ENCODE peak calls at places on chromosomes 16 and 17, in five cellular contexts. G, B, H, N and Z are unnamed samples.

GRCh38 chr17:29663155-29663554 is 40.4 kb upstream of the CORO6 start:
- DNase-seq in G (no peak), B (peak), H (peak), N (no peak), Z (no peak)

GRCh38 chr17:33976816-33977215 is 278.3 kb upstream of the CCL2 start:
- DNase-seq in G (no peak), B (no peak), H (peak), N (no peak), Z (no peak)

GRCh38 chr17:2684549-2684948 is 27.0 kb downstream of the CLUH start:
- DNase-seq in G (no peak), B (no peak), H (peak), N (no peak), Z (no peak)

GRCh38 chr17:7839199-7839889 is 5.3 kb downstream of the KDM6B start:
- DNase-seq in G (no peak), B (no peak), H (no peak), N (no peak), Z (no peak)

GRCh38 chr17:10631048-10631700 is 25.9 kb downstream of the MYH3 start:
- DNase-seq in G (no peak), B (peak), H (peak), N (peak), Z (no peak)

GRCh38 chr17:41530062-41531048 is 2.2 kb upstream of the KRT19 start:
- DNase-seq in G (no peak), B (peak), H (no peak), N (no peak), Z (no peak)

GRCh38 chr17:77424585-77425344 is 284.0 kb downstream of the SEC14L1 start:
- DNase-seq in G (peak), B (peak), H (no peak), N (peak), Z (peak)

GRCh38 chr17:31476525-31477416 is 85.3 kb downstream of the RAB11FIP4 start:
- DNase-seq in G (no peak), B (no peak), H (no peak), N (no peak), Z (no peak)

GRCh38 chr17:59223813-59224212 is 3.5 kb downstream of the GDPD1 start:
- DNase-seq in G (no peak), B (no peak), H (no peak), N (no peak), Z (no peak)

GRCh38 chr17:63930951-63931575 is 1.1 kb downstream of the CD79B start:
- DNase-seq in G (peak), B (peak), H (peak), N (peak), Z (no peak)

GRCh38 chr16:28882476-28883180 is 4.3 kb downstream of the ATP2A1 start:
- DNase-seq in G (no peak), B (no peak), H (no peak), N (no peak), Z (no peak)

GRCh38 chr17:27985306-27985705 is 57.2 kb upstream of the NLK start:
- DNase-seq in G (no peak), B (no peak), H (no peak), N (no peak), Z (no peak)

GRCh38 chr17:2170023-2170422 is 115.1 kb downstream of the HIC1 start:
- DNase-seq in G (no peak), B (no peak), H (peak), N (peak), Z (no peak)

GRCh38 chr16:20675488-20676267 is 21.8 kb downstream of the ACSM1 start:
- DNase-seq in G (no peak), B (peak), H (peak), N (no peak), Z (peak)

GRCh38 chr17:29848737-29849136 is 81.3 kb downstream of the SSH2 start:
- DNase-seq in G (no peak), B (no peak), H (no peak), N (no peak), Z (no peak)

GRCh38 chr17:75619506-75620431 is 13.5 kb upstream of the SMIM5 start:
- DNase-seq in G (no peak), B (no peak), H (peak), N (peak), Z (no peak)

GRCh38 chr17:35254107-35254802 is 11.4 kb downstream of the SLFN5 start:
- DNase-seq in G (no peak), B (peak), H (no peak), N (peak), Z (no peak)

GRCh38 chr17:57296231-57296630 is 39.9 kb downstream of the MSI2 start:
- DNase-seq in G (no peak), B (no peak), H (no peak), N (no peak), Z (no peak)

GRCh38 chr16:69014811-69015210 is 90.6 kb upstream of the HAS3 start:
- DNase-seq in G (no peak), B (no peak), H (no peak), N (no peak), Z (no peak)

GRCh38 chr17:7393613-7394451 is 493 bp downstream of the PLSCR3 start:
- DNase-seq in G (no peak), B (peak), H (peak), N (no peak), Z (no peak)

DNA sequence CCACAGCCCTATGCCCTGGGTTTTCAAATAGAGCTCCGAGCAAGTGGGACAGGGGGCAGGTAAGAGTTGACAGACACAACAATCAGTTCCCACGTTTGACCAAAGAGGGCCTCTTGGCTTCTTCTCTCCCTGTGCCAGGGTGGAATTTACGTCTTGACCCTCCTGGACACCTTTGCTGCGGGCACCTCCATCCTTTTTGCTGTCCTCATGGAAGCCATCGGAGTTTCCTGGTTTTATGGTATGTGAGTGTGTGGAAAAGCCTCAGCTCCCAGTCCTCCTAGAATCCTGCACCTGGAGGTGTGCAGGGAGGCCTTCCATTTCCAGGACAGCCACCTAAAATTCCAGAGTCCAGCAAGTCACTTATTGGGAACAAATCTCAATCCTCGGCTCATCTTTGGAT is 42.5 kb downstream of the SLC6A2 start:
- DNase-seq in G (no peak), B (no peak), H (no peak), N (no peak), Z (no peak)
- TF ChIP-seq CTCF in G (no peak), B (no peak), H (no peak), N (no peak), Z (no peak)

GRCh38 chr16:85607331-85607765 is 5.8 kb upstream of the GSE1 start:
- DNase-seq in G (no peak), B (no peak), H (peak), N (peak), Z (no peak)
- TF ChIP-seq CTCF in G (no peak), B (no peak), H (peak), N (no peak), Z (no peak)

GRCh38 chr16:84194470-84195200 is 3.7 kb downstream of the ADAD2 start:
- DNase-seq in G (no peak), B (no peak), H (no peak), N (no peak), Z (no peak)
- TF ChIP-seq CTCF in G (no peak), B (no peak), H (no peak), N (no peak), Z (no peak)

DNA sequence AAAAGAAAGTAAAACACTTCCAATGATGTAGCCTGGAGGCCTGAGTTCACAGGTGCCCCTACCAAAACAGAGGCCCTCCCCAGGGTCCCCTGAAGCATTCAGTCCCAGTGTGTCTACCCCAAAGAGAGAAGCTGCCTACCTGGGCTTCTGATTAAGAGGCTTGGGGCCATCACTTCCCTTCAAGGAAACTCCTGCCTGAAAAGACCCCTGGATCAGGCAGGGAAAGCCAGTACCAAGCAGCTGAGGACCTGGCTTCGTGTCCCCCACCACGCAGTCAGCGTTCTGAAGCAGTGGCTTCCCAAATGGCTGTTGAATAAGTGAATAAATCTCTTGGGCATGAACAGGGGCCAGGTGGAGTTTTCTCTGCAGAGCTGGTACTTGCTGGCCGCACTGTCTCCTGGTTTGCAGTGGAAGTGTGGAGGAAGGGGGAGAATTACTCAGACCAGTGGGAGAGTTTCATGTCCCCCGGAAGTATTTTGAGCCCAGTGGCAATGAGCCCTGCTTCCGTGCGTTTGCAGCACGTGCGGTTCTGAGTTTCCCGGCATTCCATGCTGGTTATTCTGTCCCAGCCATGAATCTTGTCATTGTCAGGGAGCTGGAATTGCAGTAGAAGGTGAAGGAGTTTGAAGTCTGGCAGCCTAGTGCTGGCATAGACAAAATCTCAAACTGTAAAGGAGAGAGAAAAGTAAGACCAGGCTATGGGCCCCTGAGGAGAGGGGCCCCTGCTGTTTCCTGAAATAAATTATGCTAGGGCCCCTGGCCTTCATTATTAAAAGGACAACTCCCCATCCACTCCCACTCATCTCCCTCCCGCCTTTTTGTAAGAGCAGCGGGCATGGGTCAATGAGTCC is 27.0 kb downstream of the RMI2 start:
- DNase-seq in G (no peak), B (no peak), H (no peak), N (no peak), Z (no peak)
- TF ChIP-seq CTCF in G (no peak), B (no peak), H (no peak), N (peak), Z (no peak)

GRCh38 chr17:72077326-72077960 is 43.4 kb upstream of the SOX9 start:
- DNase-seq in G (no peak), B (no peak), H (peak), N (no peak), Z (no peak)
- TF ChIP-seq CTCF in G (no peak), B (no peak), H (peak), N (no peak), Z (no peak)

GRCh38 chr17:62656446-62656845 is 29.0 kb downstream of the MRC2 start:
- DNase-seq in G (no peak), B (no peak), H (no peak), N (no peak), Z (no peak)
- TF ChIP-seq CTCF in G (no peak), B (no peak), H (no peak), N (no peak), Z (no peak)

GRCh38 chr17:4509402-4509801 is 10.7 kb downstream of the SPNS2 start:
- DNase-seq in G (no peak), B (no peak), H (no peak), N (no peak), Z (no peak)
- TF ChIP-seq CTCF in G (no peak), B (no peak), H (no peak), N (no peak), Z (no peak)

GRCh38 chr17:36600477-36600876 is 906 bp upstream of the MRM1 start:
- DNase-seq in G (no peak), B (no peak), H (no peak), N (no peak), Z (no peak)

GRCh38 chr17:36601303-36602029 is at the start of gene MRM1:
- DNase-seq in G (peak), B (peak), H (peak), N (peak), Z (peak)

GRCh38 chr17:36602030-36602737 is 801 bp downstream of the MRM1 start:
- DNase-seq in G (no peak), B (no peak), H (peak), N (no peak), Z (no peak)

GRCh38 chr17:36599546-36600250 is 1.7 kb upstream of the MRM1 start:
- DNase-seq in G (no peak), B (no peak), H (no peak), N (no peak), Z (no peak)

DNA sequence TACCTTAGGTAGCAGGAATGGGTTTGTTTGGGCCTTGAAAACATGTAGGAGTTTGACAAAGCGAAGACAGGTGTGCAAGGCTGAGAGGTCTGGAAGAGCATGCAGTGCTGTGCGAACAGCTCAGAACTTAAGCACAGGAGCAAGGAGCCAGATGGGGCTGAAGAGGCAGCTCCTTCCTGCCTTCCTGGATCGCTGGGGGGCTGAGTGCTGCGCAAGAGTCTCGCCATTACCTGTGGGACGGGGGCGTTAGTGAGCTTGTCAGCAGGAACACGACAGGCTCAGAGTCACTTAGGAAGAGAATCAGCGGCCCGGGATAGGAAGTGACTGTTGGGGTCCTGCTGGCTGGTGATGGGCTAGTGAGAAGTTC is 464 bp upstream of the MRM1 start:
- DNase-seq in G (no peak), B (no peak), H (no peak), N (no peak), Z (peak)
- TF ChIP-seq CTCF in G (no peak), B (no peak), H (no peak), N (no peak), Z (no peak)